ENCODE peak calls at places on chromosomes 16 and 17, in ten cellular contexts. Y is CD8-positive, alpha-beta T cell; X is activated naive CD4-positive, alpha-beta T cell treated with anti-CD3 and anti-CD28 coated beads for 36 hours; D is A549; A is AG04450; N is NCI-H2081; P is NCI-H1930; F is PC-9; S is activated B cell treated with CpG ODN at 0.5 μM for 24 hours; E is dorsolateral prefrontal cortex. I is an unnamed sample.

GRCh38 chr17:66423436-66423922 is 121.1 kb downstream of the PRKCA start:
- DNase-seq in S (no peak), D (no peak), F (no peak), E (no peak), Y (no peak), N (no peak), A (no peak), P (no peak), X (no peak), I (no peak)

GRCh38 chr16:84268661-84269060 is 26.0 kb upstream of the WFDC1 start:
- DNase-seq in X (no peak), N (no peak), S (no peak), P (no peak), A (no peak), D (no peak), E (no peak), Y (no peak), F (no peak), I (no peak)

GRCh38 chr17:34519286-34519685 is 60.1 kb upstream of the TMEM132E start:
- DNase-seq in E (no peak), D (no peak), F (no peak), S (no peak), Y (no peak), N (no peak), X (peak), A (no peak), P (peak), I (no peak)

GRCh38 chr17:73750975-73751374 is 106.7 kb upstream of the SDK2 start:
- DNase-seq in N (no peak), S (no peak), Y (no peak), A (no peak), P (no peak), X (no peak), D (no peak), F (no peak), E (no peak), I (no peak)

GRCh38 chr17:32318071-32318470 is 23.9 kb downstream of the C17orf75 start:
- DNase-seq in F (no peak), N (no peak), P (no peak), E (no peak), D (no peak), S (no peak), Y (no peak), X (no peak), A (no peak), I (no peak)

GRCh38 chr16:47056704-47057630 is 83.5 kb upstream of the DNAJA2 start:
- DNase-seq in X (no peak), N (no peak), Y (no peak), P (no peak), A (no peak), S (no peak), F (no peak), D (no peak), E (no peak), I (no peak)

GRCh38 chr17:83024205-83024971 is 55.0 kb upstream of the METRNL start:
- DNase-seq in P (no peak), N (no peak), F (no peak), S (no peak), A (no peak), D (no peak), X (peak), Y (no peak), E (no peak), I (no peak)

GRCh38 chr17:6823011-6823442 is 8.5 kb downstream of the TEKT1 start:
- DNase-seq in D (no peak), P (no peak), X (no peak), N (no peak), S (no peak), F (peak), Y (no peak), A (no peak), E (no peak), I (no peak)

GRCh38 chr17:18184143-18185007 is 747 bp downstream of the ALKBH5 start:
- DNase-seq in X (peak), A (no peak), N (peak), D (no peak), E (peak), P (no peak), S (peak), Y (peak), F (peak), I (peak)

GRCh38 chr17:69960755-69961154 is 114.3 kb upstream of the KCNJ16 start:
- DNase-seq in F (no peak), N (no peak), A (no peak), Y (no peak), P (no peak), S (no peak), X (no peak), E (no peak), D (no peak), I (no peak)

GRCh38 chr16:24540575-24541240 is 1.3 kb downstream of the RBBP6 start:
- DNase-seq in Y (no peak), D (no peak), F (no peak), N (peak), X (peak), A (no peak), S (no peak), P (no peak), E (no peak), I (no peak)

GRCh38 chr16:56682703-56683397 is 580 bp downstream of the MT1X start:
- DNase-seq in A (no peak), E (no peak), N (no peak), X (peak), S (no peak), D (no peak), F (no peak), Y (no peak), P (no peak), I (no peak)

GRCh38 chr17:4969551-4970231 is 2.1 kb upstream of the SPAG7 start:
- DNase-seq in S (no peak), F (no peak), D (no peak), Y (no peak), A (no peak), X (peak), N (no peak), P (no peak), E (no peak), I (no peak)

GRCh38 chr17:82200743-82201497 is 11.7 kb downstream of the CCDC57 start:
- DNase-seq in E (no peak), X (peak), F (no peak), P (no peak), S (no peak), D (no peak), Y (peak), A (no peak), N (peak), I (no peak)

I was measured in frontal cortex.